ENCODE peak calls at places on chromosomes 3 and 15, in nine cellular contexts. One of them, this sample, is unnamed.

GRCh38 chr3:49910409-49911123 is 6.9 kb upstream of the MST1R start:
- DNase-seq in caudate nucleus: no peak
- DNase-seq in ACHN: no peak
- DNase-seq in WTC11: peak
- DNase-seq in CD4-positive, alpha-beta T cell: no peak
- DNase-seq in endothelial cell: no peak
- DNase-seq in NCI-H1105: no peak
- DNase-seq in iris pigment epithelial cell: no peak
- DNase-seq in central memory CD4-positive, alpha-beta T cell: no peak
- DNase-seq in this sample: no peak

GRCh38 chr15:29652595-29652994 is 169.7 kb downstream of the TJP1 start:
- DNase-seq in ACHN: no peak
- DNase-seq in iris pigment epithelial cell: no peak
- DNase-seq in CD4-positive, alpha-beta T cell: no peak
- DNase-seq in caudate nucleus: no peak
- DNase-seq in central memory CD4-positive, alpha-beta T cell: no peak
- DNase-seq in endothelial cell: no peak
- DNase-seq in WTC11: no peak
- DNase-seq in NCI-H1105: no peak
- DNase-seq in this sample: no peak

GRCh38 chr3:72618739-72619138 is 229.5 kb downstream of the SHQ1 start:
- DNase-seq in iris pigment epithelial cell: no peak
- DNase-seq in central memory CD4-positive, alpha-beta T cell: no peak
- DNase-seq in NCI-H1105: no peak
- DNase-seq in endothelial cell: no peak
- DNase-seq in CD4-positive, alpha-beta T cell: no peak
- DNase-seq in ACHN: no peak
- DNase-seq in caudate nucleus: no peak
- DNase-seq in WTC11: no peak
- DNase-seq in this sample: no peak

GRCh38 chr3:156390846-156391245 is 164.1 kb downstream of the SSR3 start:
- DNase-seq in central memory CD4-positive, alpha-beta T cell: no peak
- DNase-seq in ACHN: no peak
- DNase-seq in caudate nucleus: no peak
- DNase-seq in endothelial cell: no peak
- DNase-seq in CD4-positive, alpha-beta T cell: no peak
- DNase-seq in WTC11: no peak
- DNase-seq in iris pigment epithelial cell: no peak
- DNase-seq in NCI-H1105: no peak
- DNase-seq in this sample: no peak

GRCh38 chr15:43958894-43959330 is 132.1 kb downstream of the WDR76 start:
- DNase-seq in caudate nucleus: no peak
- DNase-seq in WTC11: no peak
- DNase-seq in central memory CD4-positive, alpha-beta T cell: no peak
- DNase-seq in endothelial cell: no peak
- DNase-seq in ACHN: peak
- DNase-seq in NCI-H1105: no peak
- DNase-seq in iris pigment epithelial cell: peak
- DNase-seq in CD4-positive, alpha-beta T cell: no peak
- DNase-seq in this sample: peak

GRCh38 chr3:115325539-115325938 is 178.5 kb upstream of the ZBTB20 start:
- DNase-seq in NCI-H1105: no peak
- DNase-seq in WTC11: peak
- DNase-seq in endothelial cell: peak
- DNase-seq in iris pigment epithelial cell: peak
- DNase-seq in ACHN: peak
- DNase-seq in caudate nucleus: no peak
- DNase-seq in CD4-positive, alpha-beta T cell: no peak
- DNase-seq in central memory CD4-positive, alpha-beta T cell: no peak
- DNase-seq in this sample: peak

GRCh38 chr3:42880601-42881451 is 5.1 kb upstream of the CYP8B1 start:
- DNase-seq in caudate nucleus: peak
- DNase-seq in endothelial cell: peak
- DNase-seq in ACHN: peak
- DNase-seq in central memory CD4-positive, alpha-beta T cell: peak
- DNase-seq in WTC11: peak
- DNase-seq in NCI-H1105: peak
- DNase-seq in CD4-positive, alpha-beta T cell: peak
- DNase-seq in iris pigment epithelial cell: peak
- DNase-seq in this sample: peak

GRCh38 chr3:167830007-167830406 is 94.5 kb downstream of the SERPINI1 start:
- DNase-seq in WTC11: no peak
- DNase-seq in caudate nucleus: no peak
- DNase-seq in ACHN: no peak
- DNase-seq in endothelial cell: no peak
- DNase-seq in iris pigment epithelial cell: no peak
- DNase-seq in CD4-positive, alpha-beta T cell: no peak
- DNase-seq in NCI-H1105: no peak
- DNase-seq in central memory CD4-positive, alpha-beta T cell: no peak
- DNase-seq in this sample: no peak

GRCh38 chr3:37072892-37073291 is 79.6 kb downstream of the MLH1 start:
- DNase-seq in caudate nucleus: no peak
- DNase-seq in CD4-positive, alpha-beta T cell: no peak
- DNase-seq in ACHN: no peak
- DNase-seq in NCI-H1105: peak
- DNase-seq in WTC11: no peak
- DNase-seq in iris pigment epithelial cell: peak
- DNase-seq in endothelial cell: no peak
- DNase-seq in central memory CD4-positive, alpha-beta T cell: no peak
- DNase-seq in this sample: peak

GRCh38 chr15:64216722-64217428 is 54.1 kb upstream of the PPIB start:
- DNase-seq in ACHN: no peak
- DNase-seq in endothelial cell: no peak
- DNase-seq in WTC11: no peak
- DNase-seq in NCI-H1105: peak
- DNase-seq in iris pigment epithelial cell: no peak
- DNase-seq in central memory CD4-positive, alpha-beta T cell: no peak
- DNase-seq in caudate nucleus: no peak
- DNase-seq in CD4-positive, alpha-beta T cell: no peak
- DNase-seq in this sample: no peak

GRCh38 chr15:31276596-31277298 is 49.9 kb upstream of the KLF13 start:
- DNase-seq in WTC11: peak
- DNase-seq in CD4-positive, alpha-beta T cell: no peak
- DNase-seq in central memory CD4-positive, alpha-beta T cell: no peak
- DNase-seq in endothelial cell: no peak
- DNase-seq in NCI-H1105: no peak
- DNase-seq in caudate nucleus: no peak
- DNase-seq in iris pigment epithelial cell: no peak
- DNase-seq in ACHN: no peak
- DNase-seq in this sample: no peak

GRCh38 chr3:72595376-72595775 is 252.9 kb downstream of the SHQ1 start:
- DNase-seq in central memory CD4-positive, alpha-beta T cell: no peak
- DNase-seq in WTC11: no peak
- DNase-seq in caudate nucleus: no peak
- DNase-seq in iris pigment epithelial cell: no peak
- DNase-seq in NCI-H1105: no peak
- DNase-seq in CD4-positive, alpha-beta T cell: no peak
- DNase-seq in endothelial cell: no peak
- DNase-seq in ACHN: no peak
- DNase-seq in this sample: peak

GRCh38 chr3:23421811-23422510 is 218.8 kb downstream of the UBE2E2 start:
- DNase-seq in NCI-H1105: no peak
- DNase-seq in WTC11: no peak
- DNase-seq in caudate nucleus: no peak
- DNase-seq in central memory CD4-positive, alpha-beta T cell: no peak
- DNase-seq in endothelial cell: no peak
- DNase-seq in ACHN: no peak
- DNase-seq in iris pigment epithelial cell: no peak
- DNase-seq in CD4-positive, alpha-beta T cell: no peak
- DNase-seq in this sample: no peak

GRCh38 chr3:14418670-14419250 is 16.4 kb downstream of the SLC6A6 start:
- DNase-seq in CD4-positive, alpha-beta T cell: no peak
- DNase-seq in central memory CD4-positive, alpha-beta T cell: no peak
- DNase-seq in NCI-H1105: no peak
- DNase-seq in iris pigment epithelial cell: no peak
- DNase-seq in endothelial cell: no peak
- DNase-seq in caudate nucleus: no peak
- DNase-seq in WTC11: peak
- DNase-seq in ACHN: no peak
- DNase-seq in this sample: no peak

GRCh38 chr3:126258670-126259069 is 78.3 kb upstream of the ALDH1L1 start:
- DNase-seq in NCI-H1105: no peak
- DNase-seq in caudate nucleus: no peak
- DNase-seq in CD4-positive, alpha-beta T cell: no peak
- DNase-seq in WTC11: no peak
- DNase-seq in iris pigment epithelial cell: no peak
- DNase-seq in endothelial cell: no peak
- DNase-seq in ACHN: no peak
- DNase-seq in central memory CD4-positive, alpha-beta T cell: no peak
- DNase-seq in this sample: no peak

GRCh38 chr3:113261996-113262665 is 50.8 kb downstream of the BOC start:
- DNase-seq in caudate nucleus: no peak
- DNase-seq in central memory CD4-positive, alpha-beta T cell: no peak
- DNase-seq in CD4-positive, alpha-beta T cell: no peak
- DNase-seq in iris pigment epithelial cell: no peak
- DNase-seq in endothelial cell: no peak
- DNase-seq in NCI-H1105: no peak
- DNase-seq in WTC11: no peak
- DNase-seq in ACHN: no peak
- DNase-seq in this sample: peak

GRCh38 chr3:104805042-104805441 is 561.7 kb upstream of the ALCAM start:
- DNase-seq in endothelial cell: no peak
- DNase-seq in central memory CD4-positive, alpha-beta T cell: no peak
- DNase-seq in NCI-H1105: peak
- DNase-seq in CD4-positive, alpha-beta T cell: no peak
- DNase-seq in WTC11: no peak
- DNase-seq in iris pigment epithelial cell: no peak
- DNase-seq in ACHN: no peak
- DNase-seq in caudate nucleus: no peak
- DNase-seq in this sample: no peak

GRCh38 chr15:52738311-52738710 is 51.8 kb downstream of the ONECUT1 start:
- DNase-seq in ACHN: no peak
- DNase-seq in iris pigment epithelial cell: no peak
- DNase-seq in caudate nucleus: no peak
- DNase-seq in WTC11: no peak
- DNase-seq in endothelial cell: no peak
- DNase-seq in CD4-positive, alpha-beta T cell: no peak
- DNase-seq in central memory CD4-positive, alpha-beta T cell: no peak
- DNase-seq in NCI-H1105: no peak
- DNase-seq in this sample: no peak

GRCh38 chr3:47896736-47897135 is 93.8 kb downstream of the DHX30 start:
- DNase-seq in WTC11: no peak
- DNase-seq in central memory CD4-positive, alpha-beta T cell: no peak
- DNase-seq in iris pigment epithelial cell: no peak
- DNase-seq in CD4-positive, alpha-beta T cell: no peak
- DNase-seq in NCI-H1105: no peak
- DNase-seq in ACHN: no peak
- DNase-seq in caudate nucleus: no peak
- DNase-seq in endothelial cell: no peak
- DNase-seq in this sample: no peak

GRCh38 chr3:87390821-87391220 is 114.4 kb upstream of the POU1F1 start:
- DNase-seq in NCI-H1105: no peak
- DNase-seq in CD4-positive, alpha-beta T cell: no peak
- DNase-seq in WTC11: no peak
- DNase-seq in central memory CD4-positive, alpha-beta T cell: no peak
- DNase-seq in caudate nucleus: no peak
- DNase-seq in endothelial cell: no peak
- DNase-seq in iris pigment epithelial cell: no peak
- DNase-seq in ACHN: no peak
- DNase-seq in this sample: no peak

GRCh38 chr15:68126415-68126814 is 72.3 kb downstream of the PIAS1 start:
- DNase-seq in iris pigment epithelial cell: no peak
- DNase-seq in CD4-positive, alpha-beta T cell: no peak
- DNase-seq in NCI-H1105: no peak
- DNase-seq in caudate nucleus: no peak
- DNase-seq in ACHN: no peak
- DNase-seq in central memory CD4-positive, alpha-beta T cell: no peak
- DNase-seq in endothelial cell: no peak
- DNase-seq in WTC11: no peak
- DNase-seq in this sample: no peak

GRCh38 chr3:4309476-4310121 is 6.4 kb downstream of the SETMAR start:
- DNase-seq in central memory CD4-positive, alpha-beta T cell: no peak
- DNase-seq in iris pigment epithelial cell: no peak
- DNase-seq in WTC11: no peak
- DNase-seq in ACHN: no peak
- DNase-seq in NCI-H1105: no peak
- DNase-seq in caudate nucleus: no peak
- DNase-seq in CD4-positive, alpha-beta T cell: no peak
- DNase-seq in endothelial cell: no peak
- DNase-seq in this sample: no peak

GRCh38 chr3:175422744-175423143 is 563.6 kb downstream of the NAALADL2 start:
- DNase-seq in iris pigment epithelial cell: no peak
- DNase-seq in caudate nucleus: no peak
- DNase-seq in ACHN: peak
- DNase-seq in NCI-H1105: no peak
- DNase-seq in central memory CD4-positive, alpha-beta T cell: no peak
- DNase-seq in endothelial cell: no peak
- DNase-seq in WTC11: no peak
- DNase-seq in CD4-positive, alpha-beta T cell: no peak
- DNase-seq in this sample: no peak

GRCh38 chr3:16294854-16295253 is 29.8 kb downstream of the OXNAD1 start:
- DNase-seq in caudate nucleus: no peak
- DNase-seq in central memory CD4-positive, alpha-beta T cell: no peak
- DNase-seq in NCI-H1105: no peak
- DNase-seq in endothelial cell: no peak
- DNase-seq in iris pigment epithelial cell: no peak
- DNase-seq in WTC11: no peak
- DNase-seq in CD4-positive, alpha-beta T cell: no peak
- DNase-seq in ACHN: no peak
- DNase-seq in this sample: no peak

GRCh38 chr15:82134426-82134825 is 88.6 kb upstream of the MEX3B start:
- DNase-seq in WTC11: no peak
- DNase-seq in NCI-H1105: no peak
- DNase-seq in ACHN: no peak
- DNase-seq in caudate nucleus: no peak
- DNase-seq in endothelial cell: no peak
- DNase-seq in central memory CD4-positive, alpha-beta T cell: no peak
- DNase-seq in iris pigment epithelial cell: no peak
- DNase-seq in CD4-positive, alpha-beta T cell: no peak
- DNase-seq in this sample: no peak

GRCh38 chr3:71087109-71088018 is 496.2 kb downstream of the FOXP1 start:
- DNase-seq in ACHN: no peak
- DNase-seq in central memory CD4-positive, alpha-beta T cell: peak
- DNase-seq in CD4-positive, alpha-beta T cell: peak
- DNase-seq in endothelial cell: no peak
- DNase-seq in iris pigment epithelial cell: peak
- DNase-seq in caudate nucleus: no peak
- DNase-seq in NCI-H1105: no peak
- DNase-seq in WTC11: no peak
- DNase-seq in this sample: peak

GRCh38 chr3:194481525-194482195 is 5.1 kb downstream of the ATP13A3 start:
- DNase-seq in endothelial cell: no peak
- DNase-seq in central memory CD4-positive, alpha-beta T cell: no peak
- DNase-seq in iris pigment epithelial cell: no peak
- DNase-seq in WTC11: no peak
- DNase-seq in caudate nucleus: no peak
- DNase-seq in NCI-H1105: no peak
- DNase-seq in ACHN: no peak
- DNase-seq in CD4-positive, alpha-beta T cell: no peak
- DNase-seq in this sample: no peak